ENCODE peak calls at places on chromosomes 6 and 20, in five cellular contexts. M, K, U, S and D are unnamed samples.

GRCh38 chr6:80077067-80077466 is 29.4 kb upstream of the BCKDHB start:
- DNase-seq in M (no peak), K (no peak), U (no peak), S (no peak), D (no peak)

GRCh38 chr6:45369870-45370269 is 7.9 kb downstream of the SUPT3H start:
- DNase-seq in M (no peak), K (no peak), U (no peak), S (no peak), D (no peak)

GRCh38 chr20:43662943-43663655 is 3.8 kb upstream of the MYBL2 start:
- DNase-seq in M (no peak), K (no peak), U (no peak), S (peak; percentile 73), D (no peak)

GRCh38 chr6:35024601-35025054 is 116.5 kb downstream of the TCP11 start:
- DNase-seq in M (no peak), K (peak; percentile 72), U (no peak), S (peak; percentile 69), D (peak; percentile 66)

GRCh38 chr6:119323478-119323877 is 26.1 kb downstream of the MAN1A1 start:
- DNase-seq in M (no peak), K (no peak), U (no peak), S (no peak), D (no peak)

GRCh38 chr20:51425347-51426106 is 117.0 kb downstream of the NFATC2 start:
- DNase-seq in M (no peak), K (no peak), U (no peak), S (no peak), D (no peak)

GRCh38 chr6:108779521-108779920 is 68.7 kb upstream of the ARMC2 start:
- DNase-seq in M (no peak), K (no peak), U (no peak), S (no peak), D (no peak)

GRCh38 chr6:144725731-144726522 is 440.8 kb downstream of the UTRN start:
- DNase-seq in M (no peak), K (no peak), U (no peak), S (no peak), D (peak; percentile 31)

GRCh38 chr6:163261361-163261760 is 153.2 kb upstream of the QKI start:
- DNase-seq in M (no peak), K (no peak), U (no peak), S (no peak), D (no peak)

GRCh38 chr6:100296810-100297544 is 167.7 kb downstream of the SIM1 start:
- DNase-seq in M (no peak), K (no peak), U (peak; percentile 90), S (peak; percentile 82), D (no peak)

GRCh38 chr6:9086331-9086730 is 651.0 kb upstream of the SLC35B3 start:
- DNase-seq in M (no peak), K (no peak), U (no peak), S (no peak), D (no peak)

GRCh38 chr20:49982072-49982345 is 771 bp upstream of the SNAI1 start:
- DNase-seq in M (no peak), K (no peak), U (no peak), S (no peak), D (no peak)

GRCh38 chr20:43590036-43590391 is 723 bp upstream of the IFT52 start:
- DNase-seq in M (no peak), K (no peak), U (no peak), S (peak; percentile 17), D (peak; percentile 27)

GRCh38 chr6:131861356-131861755 is 53.5 kb downstream of the ENPP1 start:
- DNase-seq in M (no peak), K (no peak), U (no peak), S (no peak), D (no peak)

GRCh38 chr20:46023999-46024398 is 5.0 kb upstream of the SLC12A5 start:
- DNase-seq in M (no peak), K (no peak), U (no peak), S (no peak), D (no peak)